ENCODE peak calls at places on chromosomes 12 and 14, in six cellular contexts. One of them, this sample, is unnamed.

GRCh38 chr14:87894920-87895319 is 98.1 kb downstream of the GALC start:
- DNase-seq in esophagus muscularis mucosa: no peak
- DNase-seq in suprapubic skin: no peak
- DNase-seq in ovary: no peak
- DNase-seq in upper lobe of left lung: no peak
- DNase-seq in A549: no peak
- DNase-seq in this sample: no peak

GRCh38 chr12:17588968-17589367 is 501.0 kb downstream of the RERGL start:
- DNase-seq in esophagus muscularis mucosa: no peak
- DNase-seq in suprapubic skin: no peak
- DNase-seq in ovary: no peak
- DNase-seq in upper lobe of left lung: no peak
- DNase-seq in A549: peak; percentile 80
- DNase-seq in this sample: no peak

GRCh38 chr12:27733052-27733656 is 22.5 kb downstream of the MRPS35 start:
- DNase-seq in esophagus muscularis mucosa: no peak
- DNase-seq in suprapubic skin: no peak
- DNase-seq in ovary: no peak
- DNase-seq in upper lobe of left lung: no peak
- DNase-seq in A549: peak; percentile 55
- DNase-seq in this sample: no peak

GRCh38 chr12:30846776-30847175 is 79.8 kb upstream of the TSPAN11 start:
- DNase-seq in esophagus muscularis mucosa: no peak
- DNase-seq in suprapubic skin: peak; percentile 62
- DNase-seq in ovary: no peak
- DNase-seq in upper lobe of left lung: no peak
- DNase-seq in A549: no peak
- DNase-seq in this sample: no peak

GRCh38 chr14:46368275-46368674 is 283.3 kb downstream of the RPL10L start:
- DNase-seq in esophagus muscularis mucosa: no peak
- DNase-seq in suprapubic skin: no peak
- DNase-seq in ovary: no peak
- DNase-seq in upper lobe of left lung: no peak
- DNase-seq in A549: no peak
- DNase-seq in this sample: no peak

GRCh38 chr12:110039085-110039807 is 9.1 kb downstream of the C12orf76 start:
- DNase-seq in esophagus muscularis mucosa: no peak
- DNase-seq in suprapubic skin: no peak
- DNase-seq in ovary: no peak
- DNase-seq in upper lobe of left lung: no peak
- DNase-seq in A549: peak; percentile 98
- DNase-seq in this sample: no peak

GRCh38 chr14:38964630-38965029 is 138.4 kb downstream of the SEC23A start:
- DNase-seq in esophagus muscularis mucosa: no peak
- DNase-seq in suprapubic skin: no peak
- DNase-seq in ovary: no peak
- DNase-seq in upper lobe of left lung: no peak
- DNase-seq in A549: peak; percentile 14
- DNase-seq in this sample: no peak

GRCh38 chr12:114692558-114693531 is 8.9 kb upstream of the TBX3 start:
- DNase-seq in esophagus muscularis mucosa: no peak
- DNase-seq in suprapubic skin: no peak
- DNase-seq in ovary: peak; percentile 51
- DNase-seq in upper lobe of left lung: no peak
- DNase-seq in A549: no peak
- DNase-seq in this sample: no peak

GRCh38 chr12:101703487-101703886 is 6.0 kb downstream of the CHPT1 start:
- DNase-seq in esophagus muscularis mucosa: no peak
- DNase-seq in suprapubic skin: no peak
- DNase-seq in ovary: no peak
- DNase-seq in upper lobe of left lung: no peak
- DNase-seq in A549: no peak
- DNase-seq in this sample: no peak

GRCh38 chr12:54258286-54258685 is 21.6 kb downstream of the CBX5 start:
- DNase-seq in esophagus muscularis mucosa: no peak
- DNase-seq in suprapubic skin: no peak
- DNase-seq in ovary: no peak
- DNase-seq in upper lobe of left lung: no peak
- DNase-seq in A549: no peak
- DNase-seq in this sample: no peak

GRCh38 chr14:58824106-58824505 is 186.3 kb downstream of the DACT1 start:
- DNase-seq in esophagus muscularis mucosa: no peak
- DNase-seq in suprapubic skin: no peak
- DNase-seq in ovary: no peak
- DNase-seq in upper lobe of left lung: no peak
- DNase-seq in A549: no peak
- DNase-seq in this sample: no peak

GRCh38 chr14:67395086-67395875 is 16.7 kb downstream of the PLEK2 start:
- DNase-seq in esophagus muscularis mucosa: peak; percentile 80
- DNase-seq in suprapubic skin: no peak
- DNase-seq in ovary: no peak
- DNase-seq in upper lobe of left lung: peak; percentile 32
- DNase-seq in A549: no peak
- DNase-seq in this sample: no peak

GRCh38 chr14:64442300-64442988 is 22.9 kb upstream of the AKAP5 start:
- DNase-seq in esophagus muscularis mucosa: no peak
- DNase-seq in suprapubic skin: no peak
- DNase-seq in ovary: no peak
- DNase-seq in upper lobe of left lung: peak; percentile 30
- DNase-seq in A549: no peak
- DNase-seq in this sample: no peak

GRCh38 chr12:109632299-109632698 is 58.7 kb downstream of the MVK start:
- DNase-seq in esophagus muscularis mucosa: no peak
- DNase-seq in suprapubic skin: no peak
- DNase-seq in ovary: no peak
- DNase-seq in upper lobe of left lung: no peak
- DNase-seq in A549: no peak
- DNase-seq in this sample: no peak

GRCh38 chr14:49931523-49931922 is 38.6 kb downstream of the ARF6 start:
- DNase-seq in esophagus muscularis mucosa: no peak
- DNase-seq in suprapubic skin: no peak
- DNase-seq in ovary: no peak
- DNase-seq in upper lobe of left lung: no peak
- DNase-seq in A549: no peak
- DNase-seq in this sample: no peak

GRCh38 chr14:33634631-33635030 is 316.2 kb downstream of the EGLN3 start:
- DNase-seq in esophagus muscularis mucosa: no peak
- DNase-seq in suprapubic skin: no peak
- DNase-seq in ovary: no peak
- DNase-seq in upper lobe of left lung: no peak
- DNase-seq in A549: no peak
- DNase-seq in this sample: no peak

GRCh38 chr14:105116451-105117256 is 51.4 kb upstream of the GPR132 start:
- DNase-seq in esophagus muscularis mucosa: no peak
- DNase-seq in suprapubic skin: peak; percentile 57
- DNase-seq in ovary: no peak
- DNase-seq in upper lobe of left lung: no peak
- DNase-seq in A549: no peak
- DNase-seq in this sample: no peak

GRCh38 chr12:58639323-58639934 is 280.9 kb downstream of the LRIG3 start:
- DNase-seq in esophagus muscularis mucosa: no peak
- DNase-seq in suprapubic skin: no peak
- DNase-seq in ovary: no peak
- DNase-seq in upper lobe of left lung: no peak
- DNase-seq in A549: no peak
- DNase-seq in this sample: no peak

GRCh38 chr14:68741481-68741799 is 51.4 kb downstream of the ZFP36L1 start:
- DNase-seq in esophagus muscularis mucosa: no peak
- DNase-seq in suprapubic skin: no peak
- DNase-seq in ovary: no peak
- DNase-seq in upper lobe of left lung: no peak
- DNase-seq in A549: no peak
- DNase-seq in this sample: no peak

GRCh38 chr12:24954261-24954660 is 5.4 kb upstream of the BCAT1 start:
- DNase-seq in esophagus muscularis mucosa: no peak
- DNase-seq in suprapubic skin: no peak
- DNase-seq in ovary: no peak
- DNase-seq in upper lobe of left lung: no peak
- DNase-seq in A549: no peak
- DNase-seq in this sample: no peak

GRCh38 chr12:27772328-27773049 is 7.5 kb upstream of the KLHL42 start:
- DNase-seq in esophagus muscularis mucosa: no peak
- DNase-seq in suprapubic skin: no peak
- DNase-seq in ovary: no peak
- DNase-seq in upper lobe of left lung: no peak
- DNase-seq in A549: no peak
- DNase-seq in this sample: no peak

GRCh38 chr12:122888232-122888752 is 7.6 kb downstream of the VPS37B start:
- DNase-seq in esophagus muscularis mucosa: no peak
- DNase-seq in suprapubic skin: peak; percentile 84
- DNase-seq in ovary: no peak
- DNase-seq in upper lobe of left lung: no peak
- DNase-seq in A549: peak; percentile 84
- DNase-seq in this sample: no peak

GRCh38 chr12:122887817-122888212 is 8.1 kb downstream of the VPS37B start:
- DNase-seq in esophagus muscularis mucosa: no peak
- DNase-seq in suprapubic skin: peak; percentile 54
- DNase-seq in ovary: no peak
- DNase-seq in upper lobe of left lung: no peak
- DNase-seq in A549: no peak
- DNase-seq in this sample: no peak

GRCh38 chr12:122886161-122886560 is 9.8 kb downstream of the VPS37B start:
- DNase-seq in esophagus muscularis mucosa: no peak
- DNase-seq in suprapubic skin: no peak
- DNase-seq in ovary: no peak
- DNase-seq in upper lobe of left lung: no peak
- DNase-seq in A549: no peak
- DNase-seq in this sample: no peak

GRCh38 chr12:122884860-122885259 is 11.1 kb downstream of the VPS37B start:
- DNase-seq in esophagus muscularis mucosa: no peak
- DNase-seq in suprapubic skin: no peak
- DNase-seq in ovary: no peak
- DNase-seq in upper lobe of left lung: no peak
- DNase-seq in A549: no peak
- DNase-seq in this sample: no peak

GRCh38 chr12:122886851-122887816 is 8.8 kb downstream of the VPS37B start:
- DNase-seq in esophagus muscularis mucosa: no peak
- DNase-seq in suprapubic skin: peak; percentile 47
- DNase-seq in ovary: no peak
- DNase-seq in upper lobe of left lung: no peak
- DNase-seq in A549: peak; percentile 70
- DNase-seq in this sample: no peak
- H3K4me1 ChIP-seq in esophagus muscularis mucosa: peaks cover 92% of the 10 kb centered on the region
- H3K4me1 ChIP-seq in suprapubic skin: peaks cover 73% of the 10 kb centered on the region
- H3K4me1 ChIP-seq in ovary: peaks cover 16% of the 10 kb centered on the region
- H3K4me1 ChIP-seq in upper lobe of left lung: peaks cover 91% of the 10 kb centered on the region
- H3K4me1 ChIP-seq in A549: peaks cover 70% of the 10 kb centered on the region
- H3K4me1 ChIP-seq in this sample: peaks cover 73% of the 10 kb centered on the region

GRCh38 chr12:113222730-113223531 is 1.7 kb downstream of the TPCN1 start:
- DNase-seq in esophagus muscularis mucosa: no peak
- DNase-seq in suprapubic skin: no peak
- DNase-seq in ovary: peak; percentile 67
- DNase-seq in upper lobe of left lung: no peak
- DNase-seq in A549: peak; percentile 94
- DNase-seq in this sample: peak; percentile 49
- TF ChIP-seq EP300 in esophagus muscularis mucosa: no peak
- TF ChIP-seq EP300 in suprapubic skin: no peak
- TF ChIP-seq EP300 in ovary: no peak
- TF ChIP-seq EP300 in upper lobe of left lung: peak; percentile 79
- TF ChIP-seq EP300 in A549: no peak
- TF ChIP-seq EP300 in this sample: peak; percentile 95

GRCh38 chr14:103205541-103205906 is 82.3 kb downstream of the TNFAIP2 start:
- DNase-seq in esophagus muscularis mucosa: no peak
- DNase-seq in suprapubic skin: no peak
- DNase-seq in ovary: no peak
- DNase-seq in upper lobe of left lung: no peak
- DNase-seq in A549: no peak
- DNase-seq in this sample: no peak
- H3K4me3 ChIP-seq in esophagus muscularis mucosa: no peak overlapping the region
- H3K4me3 ChIP-seq in suprapubic skin: no peak overlapping the region
- H3K4me3 ChIP-seq in ovary: peak overlapping the region; percentile 72
- H3K4me3 ChIP-seq in upper lobe of left lung: no peak overlapping the region
- H3K4me3 ChIP-seq in A549: no peak overlapping the region
- H3K4me3 ChIP-seq in this sample: no peak overlapping the region

GRCh38 chr14:56135001-56135400 is 16.8 kb downstream of the PELI2 start:
- DNase-seq in esophagus muscularis mucosa: no peak
- DNase-seq in suprapubic skin: no peak
- DNase-seq in ovary: no peak
- DNase-seq in upper lobe of left lung: no peak
- DNase-seq in A549: no peak
- DNase-seq in this sample: no peak

GRCh38 chr14:56137842-56138241 is 19.6 kb downstream of the PELI2 start:
- DNase-seq in esophagus muscularis mucosa: no peak
- DNase-seq in suprapubic skin: no peak
- DNase-seq in ovary: no peak
- DNase-seq in upper lobe of left lung: peak; percentile 33
- DNase-seq in A549: no peak
- DNase-seq in this sample: no peak

GRCh38 chr14:56136571-56137498 is 18.6 kb downstream of the PELI2 start:
- DNase-seq in esophagus muscularis mucosa: no peak
- DNase-seq in suprapubic skin: no peak
- DNase-seq in ovary: no peak
- DNase-seq in upper lobe of left lung: no peak
- DNase-seq in A549: no peak
- DNase-seq in this sample: no peak

GRCh38 chr14:56133547-56133946 is 15.3 kb downstream of the PELI2 start:
- DNase-seq in esophagus muscularis mucosa: no peak
- DNase-seq in suprapubic skin: no peak
- DNase-seq in ovary: no peak
- DNase-seq in upper lobe of left lung: no peak
- DNase-seq in A549: no peak
- DNase-seq in this sample: no peak

DNA sequence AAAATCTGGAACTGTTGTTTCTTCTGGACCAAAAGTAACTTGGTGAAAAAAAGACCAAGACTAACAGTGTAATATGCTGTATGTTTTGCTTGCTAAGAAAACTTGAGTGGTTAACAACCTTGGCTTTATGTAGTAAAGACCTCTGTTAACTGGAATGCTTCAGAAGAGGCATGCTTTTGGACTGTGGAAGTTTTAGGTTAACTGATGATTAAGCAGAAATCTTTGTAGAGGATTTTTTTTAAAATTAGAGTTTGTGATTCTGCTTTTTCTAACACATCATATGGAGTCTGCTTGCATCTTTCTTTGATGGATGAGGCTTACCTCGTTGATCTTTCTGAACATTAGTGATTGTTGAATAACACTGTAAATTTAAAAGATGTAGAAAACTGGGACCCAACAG is 17.5 kb downstream of the PELI2 start:
- DNase-seq in esophagus muscularis mucosa: no peak
- DNase-seq in suprapubic skin: no peak
- DNase-seq in ovary: no peak
- DNase-seq in upper lobe of left lung: no peak
- DNase-seq in A549: no peak
- DNase-seq in this sample: no peak
- H3K4me1 ChIP-seq in esophagus muscularis mucosa: no peaks in the 10 kb centered on the region
- H3K4me1 ChIP-seq in suprapubic skin: peaks cover 57% of the 10 kb centered on the region
- H3K4me1 ChIP-seq in ovary: peaks cover 9% of the 10 kb centered on the region
- H3K4me1 ChIP-seq in upper lobe of left lung: peaks cover 23% of the 10 kb centered on the region
- H3K4me1 ChIP-seq in A549: no peaks in the 10 kb centered on the region
- H3K4me1 ChIP-seq in this sample: peaks cover 10% of the 10 kb centered on the region

DNA sequence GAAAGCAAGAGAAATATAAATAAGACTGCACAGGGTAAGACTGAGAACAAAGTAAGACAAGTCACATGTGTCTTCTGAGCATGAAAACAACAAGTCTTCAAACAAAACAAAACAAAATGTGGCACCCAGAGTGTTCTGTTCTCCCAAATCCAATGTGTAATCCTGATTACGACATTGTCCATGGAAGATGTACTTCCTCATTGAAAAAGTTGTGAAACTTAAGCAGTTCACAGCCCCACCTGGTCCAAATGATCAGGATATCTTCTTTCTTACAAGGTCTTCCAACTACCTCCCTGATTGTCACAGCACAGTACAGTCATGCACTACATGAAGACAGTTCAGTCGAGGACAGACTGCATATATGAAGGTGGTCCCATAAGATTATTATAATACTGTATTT is 23.3 kb upstream of the NEK9 start:
- DNase-seq in esophagus muscularis mucosa: no peak
- DNase-seq in suprapubic skin: no peak
- DNase-seq in ovary: no peak
- DNase-seq in upper lobe of left lung: no peak
- DNase-seq in A549: peak; percentile 24
- DNase-seq in this sample: peak; percentile 49
- TF ChIP-seq EP300 in esophagus muscularis mucosa: no peak
- TF ChIP-seq EP300 in suprapubic skin: peak; percentile 58
- TF ChIP-seq EP300 in ovary: no peak
- TF ChIP-seq EP300 in upper lobe of left lung: peak; percentile 92
- TF ChIP-seq EP300 in A549: no peak
- TF ChIP-seq EP300 in this sample: peak; percentile 97

This sample was measured in tibial nerve.